ENCODE peak calls at places on chromosome 2, in five cellular contexts. L is fibroblast of lung, M is psoas muscle, P is thoracic aorta, I is mammary epithelial cell. Z is an unnamed sample. For H3K9me3, the result is how much of the 10 kb centered on the place peaks cover.

GRCh38 chr2:144479659-144480058 is 40.3 kb downstream of the ZEB2 start:
- DNase-seq in L (no peak), M (no peak), P (no peak), I (no peak), Z (no peak)

GRCh38 chr2:57937456-57937855 is 109.2 kb upstream of the VRK2 start:
- DNase-seq in L (peak), M (no peak), P (no peak), I (no peak), Z (no peak)

GRCh38 chr2:207515671-207516070 is 14.1 kb upstream of the CREB1 start:
- DNase-seq in L (peak), M (no peak), P (no peak), I (peak), Z (no peak)

GRCh38 chr2:99488999-99489757 is 639 bp downstream of the REV1 start:
- DNase-seq in L (peak), M (peak), P (no peak), I (peak), Z (peak)

GRCh38 chr2:222844323-222844722 is 16.5 kb upstream of the ACSL3 start:
- DNase-seq in L (peak), M (no peak), P (no peak), I (peak), Z (no peak)

GRCh38 chr2:173605994-173606393 is 251.3 kb downstream of the CDCA7 start:
- DNase-seq in L (no peak), M (no peak), P (no peak), I (no peak), Z (no peak)

GRCh38 chr2:237150831-237151230 is 65.1 kb downstream of the COPS8 start:
- DNase-seq in L (no peak), M (no peak), P (no peak), I (no peak), Z (no peak)

GRCh38 chr2:20723543-20723942 is 56.6 kb downstream of the GDF7 start:
- DNase-seq in L (peak), M (no peak), P (no peak), I (no peak), Z (no peak)

GRCh38 chr2:127572841-127573240 is 37.4 kb downstream of the MYO7B start:
- DNase-seq in L (no peak), M (no peak), P (no peak), I (no peak), Z (no peak)

GRCh38 chr2:54881759-54882158 is 158.3 kb downstream of the EML6 start:
- DNase-seq in L (no peak), M (no peak), P (no peak), I (no peak), Z (no peak)

GRCh38 chr2:135615404-135615803 is 84.1 kb downstream of the R3HDM1 start:
- DNase-seq in L (no peak), M (no peak), P (no peak), I (no peak), Z (no peak)

GRCh38 chr2:201152517-201152916 is 30.4 kb upstream of the CASP10 start:
- DNase-seq in L (no peak), M (no peak), P (no peak), I (no peak), Z (no peak)

GRCh38 chr2:174606336-174606735 is 8.7 kb upstream of the WIPF1 start:
- DNase-seq in L (peak), M (no peak), P (no peak), I (peak), Z (no peak)

GRCh38 chr2:222944552-222944951 is 83.7 kb downstream of the ACSL3 start:
- DNase-seq in L (peak), M (no peak), P (no peak), I (no peak), Z (no peak)

GRCh38 chr2:222952204-222952603 is 91.4 kb downstream of the ACSL3 start:
- DNase-seq in L (no peak), M (no peak), P (no peak), I (no peak), Z (peak)

GRCh38 chr2:234171666-234172065 is 121.2 kb downstream of the SPP2 start:
- DNase-seq in L (no peak), M (no peak), P (no peak), I (no peak), Z (no peak)

GRCh38 chr2:70523996-70524965 is 29.3 kb downstream of the TGFA start:
- DNase-seq in L (peak), M (no peak), P (no peak), I (peak), Z (peak)

GRCh38 chr2:240564191-240564570 is 4.0 kb downstream of the DUSP28 start:
- DNase-seq in L (no peak), M (no peak), P (no peak), I (no peak), Z (no peak)

GRCh38 chr2:188869560-188869959 is 104.6 kb upstream of the COL3A1 start:
- DNase-seq in L (peak), M (no peak), P (no peak), I (no peak), Z (no peak)

GRCh38 chr2:121837596-121837995 is 82.1 kb downstream of the TSN start:
- DNase-seq in L (no peak), M (no peak), P (no peak), I (no peak), Z (no peak)

GRCh38 chr2:217225596-217225995 is 365.7 kb upstream of the TNP1 start:
- DNase-seq in L (no peak), M (no peak), P (no peak), I (no peak), Z (no peak)
- TF ChIP-seq CTCF in L (no peak), M (no peak), P (no peak), I (no peak), Z (no peak)

GRCh38 chr2:232237460-232237859 is 141.1 kb upstream of the ALPP start:
- DNase-seq in L (no peak), M (no peak), P (no peak), I (no peak), Z (no peak)
- H3K27ac ChIP-seq in L (no peak), M (no peak), P (no peak), I (no peak), Z (no peak)

GRCh38 chr2:89811295-89811694 is 1119.8 kb downstream of the RPIA start:
- DNase-seq in L (no peak), M (no peak), P (no peak), I (no peak), Z (no peak)
- H3K9me3 ChIP-seq in L (under half), M (half or more), P (under half), I (half or more), Z (under half)

DNA sequence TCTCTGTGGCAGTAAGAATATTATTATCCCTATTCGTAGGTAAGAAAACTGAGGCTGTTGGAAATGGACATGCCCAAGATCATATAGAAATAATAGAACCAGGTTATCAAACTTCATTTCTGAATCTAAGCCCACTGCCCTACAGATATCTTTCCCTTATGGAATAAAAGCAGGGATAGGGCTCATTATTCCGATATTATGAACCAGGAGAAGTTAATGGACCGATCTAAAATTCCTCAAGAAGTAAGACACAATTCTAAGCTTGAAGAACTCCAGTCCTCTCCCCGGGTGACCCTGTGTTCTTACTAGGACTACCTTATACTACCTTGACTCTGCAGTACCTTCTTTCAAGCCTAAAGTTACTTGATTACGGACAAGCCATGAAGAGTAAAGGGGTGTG is 8.4 kb upstream of the MYCN start:
- DNase-seq in L (no peak), M (no peak), P (no peak), I (no peak), Z (no peak)
- TF ChIP-seq CTCF in L (no peak), M (no peak), P (no peak), I (no peak), Z (no peak)

GRCh38 chr2:235661952-235662351 is 168.1 kb downstream of the AGAP1 start:
- DNase-seq in L (no peak), M (no peak), P (no peak), I (no peak), Z (no peak)

GRCh38 chr2:235661136-235661535 is 167.3 kb downstream of the AGAP1 start:
- DNase-seq in L (no peak), M (no peak), P (no peak), I (no peak), Z (no peak)

GRCh38 chr2:235659767-235660322 is 166.0 kb downstream of the AGAP1 start:
- DNase-seq in L (peak), M (no peak), P (no peak), I (peak), Z (no peak)

GRCh38 chr2:235661538-235661937 is 167.7 kb downstream of the AGAP1 start:
- DNase-seq in L (no peak), M (no peak), P (no peak), I (no peak), Z (no peak)

DNA sequence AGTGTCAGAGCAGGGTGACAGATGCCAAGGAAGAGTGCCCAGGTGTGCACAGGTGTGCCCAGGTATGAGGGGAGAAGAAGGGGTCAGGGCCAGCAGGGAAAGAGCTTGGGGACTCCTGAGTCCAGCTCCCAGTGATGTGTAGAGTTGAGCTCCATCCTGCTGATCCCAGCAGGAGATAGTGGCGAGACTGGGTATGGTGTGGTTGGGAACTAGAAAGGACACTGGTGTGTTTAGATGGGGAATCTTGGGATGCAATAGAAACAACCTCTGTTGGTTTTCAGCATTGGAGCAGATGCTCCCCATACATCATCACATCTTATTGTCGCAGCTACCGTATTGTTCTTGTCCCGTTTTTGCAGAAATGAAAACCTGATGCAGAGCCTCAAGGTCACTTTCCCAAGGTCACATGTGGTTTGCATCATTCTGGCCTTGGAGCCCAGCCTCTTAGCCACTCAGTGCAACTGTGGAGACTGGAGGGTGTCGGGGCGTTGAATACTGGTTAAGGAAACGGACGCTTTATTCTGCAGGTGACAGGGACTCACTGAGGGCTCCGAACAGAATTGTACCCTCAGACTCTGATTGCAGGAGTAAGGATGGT is 166.7 kb downstream of the AGAP1 start:
- DNase-seq in L (no peak), M (no peak), P (no peak), I (no peak), Z (no peak)
- H3K27ac ChIP-seq in L (no peak), M (no peak), P (no peak), I (no peak), Z (no peak)

DNA sequence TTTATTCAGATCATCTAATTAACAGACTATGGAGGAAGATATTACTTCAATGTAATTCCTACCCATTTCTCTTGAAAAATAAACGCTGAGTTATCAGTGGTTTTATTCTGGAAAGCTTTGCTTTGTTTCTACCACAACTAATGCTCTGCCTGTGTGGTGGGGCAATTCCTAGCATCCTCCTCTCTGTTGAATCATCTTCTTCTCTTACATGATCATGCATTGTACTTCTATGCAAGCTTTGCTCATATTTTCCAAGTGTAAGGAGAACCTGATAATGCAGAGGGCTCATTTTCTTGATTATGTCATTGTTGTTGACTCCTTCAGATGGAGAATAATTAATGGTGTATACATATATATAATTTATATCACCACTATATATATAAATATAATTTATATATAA is 46.7 kb downstream of the CCDC195 start:
- DNase-seq in L (peak), M (no peak), P (no peak), I (no peak), Z (no peak)
- H3K9me3 ChIP-seq in L (under half), M (under half), P (under half), I (under half), Z (under half)

DNA sequence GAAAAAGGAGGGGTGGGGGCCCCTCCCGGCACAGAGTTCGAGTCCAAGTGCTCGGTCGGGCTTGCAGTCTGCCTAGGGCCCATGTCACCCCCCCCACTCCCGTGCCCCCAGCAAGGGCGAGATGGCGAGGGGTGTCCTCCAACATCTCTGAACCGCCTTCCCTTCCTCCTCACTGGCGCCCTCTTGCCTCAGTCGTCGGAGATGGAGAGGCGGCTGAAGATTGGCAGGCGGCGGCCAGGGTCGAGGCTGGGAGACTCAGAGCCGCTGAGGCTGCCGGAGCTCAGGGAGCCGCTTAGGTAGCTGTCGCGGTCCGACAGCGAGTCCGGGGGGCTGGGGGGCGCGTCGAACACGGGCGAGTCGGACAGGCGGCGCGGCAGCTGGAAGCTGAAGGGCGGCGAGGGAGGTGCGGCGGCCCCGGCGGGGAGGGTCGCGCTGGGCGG is 2.3 kb downstream of the ZFP36L2 start:
- DNase-seq in L (peak), M (peak), P (no peak), I (peak), Z (peak)
- TF ChIP-seq CTCF in L (peak), M (peak), P (no peak), I (peak), Z (no peak)

GRCh38 chr2:156088598-156088997 is 243.9 kb downstream of the NR4A2 start:
- DNase-seq in L (peak), M (no peak), P (no peak), I (no peak), Z (no peak)

GRCh38 chr2:156079845-156080244 is 252.7 kb downstream of the NR4A2 start:
- DNase-seq in L (no peak), M (no peak), P (no peak), I (no peak), Z (no peak)

GRCh38 chr2:156087875-156088274 is 244.6 kb downstream of the NR4A2 start:
- DNase-seq in L (peak), M (no peak), P (no peak), I (peak), Z (no peak)

GRCh38 chr2:156083707-156084494 is 248.6 kb downstream of the NR4A2 start:
- DNase-seq in L (peak), M (no peak), P (no peak), I (peak), Z (no peak)
- H3K27ac ChIP-seq in L (no peak), M (no peak), P (no peak), I (peak), Z (no peak)

DNA sequence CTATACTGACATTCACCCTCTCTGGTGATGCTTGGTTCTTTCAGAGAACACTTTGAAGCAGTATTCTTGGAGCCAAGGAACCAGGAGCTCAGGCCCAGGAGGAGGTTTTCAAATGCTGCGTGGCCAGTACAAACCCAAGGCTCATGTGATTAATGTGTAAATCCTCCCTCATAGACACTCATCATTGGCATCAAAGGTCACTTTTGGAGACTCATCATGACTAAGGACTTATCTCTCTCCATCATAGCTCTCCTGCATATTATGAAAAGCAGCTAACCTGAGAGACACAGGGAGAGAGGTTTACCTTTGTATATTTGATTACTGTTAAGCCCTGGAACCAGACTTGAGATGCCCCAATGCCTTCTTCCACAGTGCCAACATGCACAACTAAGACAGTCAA is 115.3 kb upstream of the SRD5A2 start:
- DNase-seq in L (no peak), M (no peak), P (no peak), I (peak), Z (no peak)
- H3K9me3 ChIP-seq in L (under half), M (under half), P (under half), I (under half), Z (under half)

Z was measured in pancreas.